ENCODE peak calls at places on chromosomes 7 and 10, in ten cellular contexts. K, U, T, S, I, L, P, B, D and W are unnamed samples.

GRCh38 chr10:77898323-77899079 is 28.1 kb downstream of the DLG5 start:
- DNase-seq in L (no peak), S (peak), U (no peak), I (peak), D (no peak), P (no peak), B (no peak), T (peak), K (peak), W (peak)

GRCh38 chr10:117534321-117535044 is 8.1 kb upstream of the EMX2 start:
- DNase-seq in S (no peak), K (no peak), P (no peak), I (no peak), D (no peak), U (no peak), B (no peak), L (no peak), T (no peak), W (no peak)

GRCh38 chr7:131189488-131189887 is 138.2 kb upstream of the MKLN1 start:
- DNase-seq in P (no peak), D (no peak), S (no peak), U (no peak), I (no peak), T (no peak), L (no peak), K (no peak), B (no peak), W (no peak)

GRCh38 chr10:44301781-44302400 is 83.0 kb downstream of the CXCL12 start:
- DNase-seq in D (no peak), K (no peak), S (no peak), L (peak), U (no peak), T (no peak), I (no peak), P (no peak), B (no peak), W (no peak)

GRCh38 chr10:89242340-89242680 is 9.3 kb downstream of the LIPA start:
- DNase-seq in U (no peak), P (no peak), D (no peak), S (no peak), I (no peak), B (no peak), K (no peak), T (no peak), L (no peak), W (peak)

GRCh38 chr7:70317356-70317755 is 719.1 kb downstream of the AUTS2 start:
- DNase-seq in P (no peak), D (no peak), U (no peak), T (no peak), K (no peak), L (peak), B (no peak), S (no peak), I (no peak), W (peak)

GRCh38 chr7:142152076-142152475 is 40.6 kb downstream of the MGAM2 start:
- DNase-seq in B (no peak), T (no peak), D (no peak), S (no peak), I (no peak), U (no peak), L (no peak), K (no peak), P (no peak), W (no peak)

GRCh38 chr7:43164757-43165156 is 52.3 kb downstream of the HECW1 start:
- DNase-seq in U (peak), L (peak), D (no peak), S (no peak), K (no peak), B (peak), P (no peak), I (no peak), T (peak), W (peak)

GRCh38 chr10:89074120-89074519 is 83.5 kb downstream of the FAS start:
- DNase-seq in S (no peak), I (no peak), U (no peak), P (peak), T (peak), K (peak), L (peak), B (no peak), D (no peak), W (no peak)

GRCh38 chr7:29563590-29564454 is at the start of gene PRR15:
- DNase-seq in P (peak), S (peak), B (no peak), U (no peak), D (peak), K (peak), I (peak), T (peak), L (peak), W (peak)

GRCh38 chr10:99872367-99873162 is 90.1 kb downstream of the ABCC2 start:
- DNase-seq in I (no peak), P (no peak), T (peak), L (peak), D (no peak), K (no peak), S (no peak), U (peak), B (no peak), W (peak)

GRCh38 chr10:66639351-66639750 is 286.5 kb upstream of the LRRTM3 start:
- DNase-seq in P (no peak), I (no peak), L (no peak), K (no peak), U (no peak), T (no peak), D (no peak), S (no peak), B (no peak), W (no peak)

GRCh38 chr7:54811016-54811924 is 52.3 kb upstream of the SEC61G start:
- DNase-seq in T (peak), S (no peak), K (no peak), L (peak), P (no peak), U (peak), D (no peak), I (no peak), B (peak), W (peak)

GRCh38 chr10:116385994-116386809 is 41.4 kb upstream of the PNLIPRP3 start:
- DNase-seq in S (peak), L (peak), I (no peak), T (peak), P (no peak), D (no peak), B (peak), U (no peak), K (no peak), W (peak)

GRCh38 chr7:44284216-44284615 is 41.2 kb downstream of the CAMK2B start:
- DNase-seq in P (peak), U (peak), T (no peak), K (peak), I (peak), S (no peak), B (no peak), L (no peak), D (peak), W (no peak)

GRCh38 chr7:33722383-33723096 is 182.8 kb upstream of the BMPER start:
- DNase-seq in D (peak), P (no peak), U (peak), B (no peak), T (peak), K (no peak), I (peak), S (peak), L (peak), W (peak)

GRCh38 chr10:58152698-58153263 is 114.9 kb downstream of the IPMK start:
- DNase-seq in B (peak), P (no peak), T (peak), U (peak), D (peak), K (peak), L (peak), I (peak), S (peak), W (peak)

GRCh38 chr7:81416648-81417047 is 353.2 kb downstream of the HGF start:
- DNase-seq in T (no peak), B (no peak), L (no peak), K (no peak), U (no peak), I (no peak), P (no peak), D (no peak), S (no peak), W (no peak)

GRCh38 chr7:151711906-151712771 is 164.8 kb downstream of the PRKAG2 start:
- DNase-seq in T (no peak), D (no peak), S (no peak), P (no peak), U (no peak), I (no peak), B (no peak), K (peak), L (no peak), W (no peak)

GRCh38 chr7:144822223-144822622 is 13.6 kb downstream of the TPK1 start:
- DNase-seq in S (no peak), K (no peak), U (no peak), B (no peak), T (no peak), L (no peak), I (no peak), P (no peak), D (no peak), W (no peak)

GRCh38 chr7:45120-46090 is 147.0 kb upstream of the FAM20C start:
- DNase-seq in D (no peak), S (no peak), L (no peak), K (peak), I (no peak), B (no peak), T (no peak), P (no peak), U (no peak), W (no peak)

GRCh38 chr7:44541-44896 is 147.9 kb upstream of the FAM20C start:
- DNase-seq in K (peak), D (no peak), P (no peak), S (no peak), I (no peak), U (no peak), L (no peak), B (no peak), T (no peak), W (no peak)

GRCh38 chr7:43791-44540 is 148.4 kb upstream of the FAM20C start:
- DNase-seq in U (no peak), K (peak), I (no peak), P (no peak), D (no peak), B (no peak), S (no peak), T (no peak), L (no peak), W (no peak)

GRCh38 chr7:46830-47140 is 145.6 kb upstream of the FAM20C start:
- DNase-seq in T (no peak), U (no peak), K (no peak), I (no peak), P (no peak), D (no peak), S (no peak), B (no peak), L (no peak), W (no peak)

DNA sequence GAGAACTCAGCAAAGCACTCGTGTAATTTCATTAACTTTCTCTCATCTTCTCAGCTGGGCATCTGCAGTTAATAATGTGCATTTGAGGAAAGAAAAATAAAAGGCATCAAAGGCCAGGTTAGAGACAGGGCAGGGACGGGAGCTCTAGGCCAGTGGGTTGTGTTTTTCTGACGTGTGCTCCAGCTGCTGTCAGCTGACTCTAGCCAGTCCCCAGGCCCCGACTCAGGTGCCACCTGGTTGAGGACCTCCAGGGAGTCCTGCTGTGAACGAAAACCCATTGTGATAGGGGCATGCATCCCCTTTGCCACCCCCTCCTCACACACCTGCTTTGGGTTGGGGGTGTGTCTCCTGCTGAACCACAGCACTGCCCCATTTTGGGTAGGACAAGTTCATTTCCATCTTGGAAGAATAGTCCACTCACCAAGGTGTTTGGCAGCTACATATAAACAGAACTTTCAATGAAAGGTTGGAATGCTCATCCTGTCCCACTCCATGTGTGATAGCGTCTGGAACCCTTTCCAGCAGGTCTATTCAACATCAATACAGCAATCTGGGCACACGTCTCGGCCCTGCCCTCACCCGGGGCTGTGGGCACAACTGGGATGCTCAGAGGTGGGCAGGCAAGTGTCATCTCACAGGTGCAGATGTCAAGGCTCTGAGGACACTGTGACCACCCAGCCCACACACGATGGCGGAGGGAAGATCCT is 146.1 kb upstream of the FAM20C start:
- DNase-seq in P (peak), K (peak), U (no peak), S (no peak), I (no peak), L (no peak), D (no peak), B (no peak), T (no peak), W (no peak)
- TF ChIP-seq CTCF in P (no peak), K (no peak), U (no peak), S (no peak), I (no peak), L (no peak), D (no peak), B (no peak), T (no peak), W (no peak)

GRCh38 chr10:6138456-6138855 is 49.6 kb downstream of the RBM17 start:
- DNase-seq in S (no peak), D (no peak), I (no peak), L (no peak), T (no peak), K (no peak), U (no peak), B (no peak), P (peak), W (no peak)

GRCh38 chr10:6139470-6139869 is 50.6 kb downstream of the RBM17 start:
- DNase-seq in B (no peak), T (no peak), L (no peak), U (no peak), P (no peak), D (no peak), I (no peak), K (no peak), S (no peak), W (no peak)

GRCh38 chr10:6140965-6141295 is 52.1 kb downstream of the RBM17 start:
- DNase-seq in S (no peak), D (no peak), U (no peak), P (no peak), B (no peak), L (no peak), K (no peak), T (no peak), I (no peak), W (no peak)

GRCh38 chr10:6141296-6142151 is 52.7 kb downstream of the RBM17 start:
- DNase-seq in D (no peak), S (no peak), P (no peak), L (peak), T (no peak), U (peak), I (peak), B (peak), K (no peak), W (peak)

GRCh38 chr10:6140141-6140841 is 51.5 kb downstream of the RBM17 start:
- DNase-seq in T (no peak), K (no peak), P (no peak), U (no peak), L (no peak), D (no peak), I (peak), S (no peak), B (no peak), W (no peak)
- H3K4me3 ChIP-seq in T (no peak), K (peak), P (no peak), U (no peak), L (no peak), D (no peak), I (no peak), S (no peak), B (no peak), W (no peak)

DNA sequence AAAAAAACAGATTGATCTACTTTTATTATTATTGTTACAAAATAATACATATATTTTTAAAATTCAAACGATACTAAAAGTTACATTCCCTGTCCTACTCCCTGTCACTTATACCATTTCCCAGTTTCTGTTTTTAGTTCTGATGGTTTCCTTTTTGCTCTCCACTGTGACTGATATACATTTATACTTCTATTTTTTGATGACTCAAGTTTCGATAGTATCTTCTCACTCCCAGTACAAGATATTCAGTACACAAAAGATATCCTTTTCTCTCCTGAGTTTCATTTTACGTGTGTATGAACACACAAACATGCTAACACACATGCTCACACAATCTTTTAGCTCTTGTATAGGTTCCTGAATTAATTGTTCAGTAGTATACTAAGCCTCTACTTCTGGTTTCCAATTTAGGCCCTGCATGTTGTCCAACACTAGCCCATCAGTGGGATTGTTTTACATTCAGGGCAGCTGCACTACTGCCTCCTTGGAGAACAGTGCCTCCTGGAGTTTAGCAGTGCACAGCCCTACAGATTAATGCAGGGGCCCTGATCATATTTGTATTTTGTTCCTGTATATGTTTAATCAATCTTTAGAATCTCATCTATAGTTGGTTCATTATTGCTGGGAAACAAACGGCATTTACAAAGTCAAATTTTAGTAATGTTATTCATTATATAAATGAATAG is 131.0 kb downstream of the TES start:
- DNase-seq in U (no peak), P (no peak), I (no peak), D (no peak), S (no peak), K (no peak), L (no peak), B (no peak), T (peak), W (peak)
- TF ChIP-seq CTCF in U (peak), P (no peak), I (peak), D (no peak), S (peak), K (peak), L (peak), B (no peak), T (peak), W (peak)

GRCh38 chr7:82507976-82508677 is 64.5 kb upstream of the CACNA2D1 start:
- DNase-seq in U (no peak), K (no peak), P (no peak), T (no peak), L (no peak), D (no peak), B (no peak), S (no peak), I (no peak), W (no peak)

GRCh38 chr7:82511542-82511941 is 68.0 kb upstream of the CACNA2D1 start:
- DNase-seq in K (no peak), B (no peak), L (no peak), S (no peak), I (no peak), U (no peak), P (no peak), D (no peak), T (no peak), W (no peak)

GRCh38 chr7:82506208-82506607 is 62.6 kb upstream of the CACNA2D1 start:
- DNase-seq in U (no peak), B (no peak), S (peak), P (no peak), K (no peak), I (no peak), L (no peak), D (no peak), T (no peak), W (no peak)

GRCh38 chr7:82506702-82507101 is 63.1 kb upstream of the CACNA2D1 start:
- DNase-seq in T (no peak), P (peak), S (no peak), B (no peak), K (no peak), D (peak), I (no peak), U (no peak), L (no peak), W (no peak)

GRCh38 chr7:82507365-82507975 is 63.9 kb upstream of the CACNA2D1 start:
- DNase-seq in B (no peak), I (no peak), D (no peak), K (no peak), T (no peak), S (no peak), U (no peak), P (no peak), L (no peak), W (no peak)
- H3K4me3 ChIP-seq in B (no peak), I (no peak), D (no peak), K (peak), T (no peak), S (no peak), U (no peak), P (no peak), L (no peak), W (no peak)